ENCODE peak calls at places on chromosomes 12 and 14, in ten cellular contexts. X is gastrocnemius medialis, W is AG09319, D is A549, F is progenitor cell of endocrine pancreas, Y is cardiac muscle cell, B is tibial artery, A is vagina, J is nephron progenitor cell, S is epithelial cell of proximal tubule. U is an unnamed sample.
A peak's percentile ranks its signal among the peaks of the same experiment; 100 is the strongest.

GRCh38 chr14:97116546-97116945 is 319.4 kb downstream of the VRK1 start:
- DNase-seq in X (no peak), W (no peak), D (no peak), F (no peak), Y (no peak), B (no peak), A (no peak), J (no peak), S (no peak), U (no peak)

GRCh38 chr12:123449103-123449736 is 8.7 kb upstream of the SNRNP35 start:
- DNase-seq in X (no peak), W (no peak), D (no peak), F (no peak), Y (no peak), B (no peak), A (no peak), J (no peak), S (no peak), U (no peak)

GRCh38 chr12:112340235-112340634 is 42.0 kb downstream of the HECTD4 start:
- DNase-seq in X (no peak), W (no peak), D (no peak), F (no peak), Y (no peak), B (no peak), A (no peak), J (no peak), S (no peak), U (no peak)

GRCh38 chr12:4161718-4162117 is 111.8 kb upstream of the CCND2 start:
- DNase-seq in X (no peak), W (no peak), D (no peak), F (no peak), Y (no peak), B (no peak), A (no peak), J (no peak), S (no peak), U (no peak)

GRCh38 chr12:16606201-16606849 is 363 bp upstream of the LMO3 start:
- DNase-seq in X (no peak), W (no peak), D (no peak), F (peak; percentile 56), Y (peak; percentile 72), B (peak; percentile 68), A (no peak), J (peak; percentile 55), S (no peak), U (peak; percentile 40)

GRCh38 chr12:108694812-108695278 is 36.5 kb downstream of the CORO1C start:
- DNase-seq in X (peak; percentile 83), W (no peak), D (no peak), F (no peak), Y (no peak), B (no peak), A (no peak), J (no peak), S (no peak), U (no peak)

GRCh38 chr12:52645982-52646381 is 6.0 kb downstream of the KRT2 start:
- DNase-seq in X (no peak), W (no peak), D (no peak), F (no peak), Y (no peak), B (no peak), A (peak; percentile 72), J (no peak), S (no peak), U (no peak)

GRCh38 chr12:57899010-57899662 is 42.2 kb upstream of the ATP23 start:
- DNase-seq in X (peak; percentile 84), W (no peak), D (no peak), F (no peak), Y (no peak), B (peak; percentile 82), A (no peak), J (no peak), S (no peak), U (peak; percentile 82)

DNA sequence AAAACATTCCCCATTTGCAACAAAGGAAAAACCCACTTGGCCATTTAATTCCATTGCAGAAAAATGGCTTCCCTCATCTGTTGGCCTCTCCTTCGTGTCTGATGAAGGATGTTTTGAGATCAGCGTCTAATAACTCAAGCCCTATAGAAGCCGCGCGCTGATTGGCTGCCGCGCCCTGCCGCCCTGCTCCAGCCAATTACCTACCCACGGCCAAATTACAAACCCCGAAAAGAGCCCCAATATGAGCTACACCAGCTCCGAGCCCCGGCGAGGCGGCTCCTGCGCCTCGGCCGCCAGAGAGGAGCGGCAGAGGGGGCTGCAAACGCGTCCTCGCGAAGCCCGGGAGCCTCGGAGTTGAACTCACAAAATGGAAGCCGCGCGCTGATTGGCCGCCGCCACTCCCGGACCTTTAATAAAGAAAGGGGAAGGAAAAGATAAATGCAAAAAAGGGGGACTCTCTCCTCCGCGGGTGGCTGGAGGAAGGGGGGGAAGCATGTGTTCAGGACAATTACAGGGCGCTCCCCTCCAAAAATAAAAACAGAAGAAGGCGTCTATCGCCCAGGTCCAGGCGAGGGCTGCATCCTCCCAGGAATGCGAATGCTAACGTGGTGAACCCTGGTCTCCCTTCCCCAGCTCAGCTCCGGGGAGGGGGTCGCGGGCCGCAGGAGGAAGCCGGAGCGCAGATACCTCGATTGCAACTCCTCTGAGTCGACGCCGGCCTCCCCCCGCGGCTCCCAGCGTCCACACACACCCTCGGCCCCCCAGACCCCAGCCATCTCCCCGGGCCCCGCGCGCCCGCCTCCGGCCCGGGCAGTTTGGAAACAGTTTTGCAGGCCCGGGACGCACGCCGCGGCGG is 738 bp upstream of the SETD1B start:
- DNase-seq in X (peak; percentile 89), W (peak; percentile 93), D (peak; percentile 96), F (peak; percentile 78), Y (peak; percentile 95), B (peak; percentile 94), A (peak; percentile 98), J (peak; percentile 85), S (no peak), U (peak; percentile 91)
- TF ChIP-seq CTCF in X (no peak), W (no peak), D (no peak), F (no peak), Y (no peak), B (no peak), A (no peak), J (no peak), S (no peak), U (no peak)

GRCh38 chr12:90954921-90955320 is at the start of gene CCER1:
- DNase-seq in X (no peak), W (no peak), D (no peak), F (no peak), Y (no peak), B (no peak), A (no peak), J (no peak), S (no peak), U (no peak)

GRCh38 chr12:90951418-90952110 is 3.4 kb downstream of the CCER1 start:
- DNase-seq in X (no peak), W (no peak), D (no peak), F (no peak), Y (no peak), B (no peak), A (no peak), J (no peak), S (no peak), U (no peak)

GRCh38 chr12:90958995-90959394 is 4.0 kb upstream of the CCER1 start:
- DNase-seq in X (no peak), W (no peak), D (peak; percentile 17), F (no peak), Y (no peak), B (no peak), A (no peak), J (no peak), S (no peak), U (no peak)

GRCh38 chr12:90954428-90954827 is 548 bp downstream of the CCER1 start:
- DNase-seq in X (no peak), W (no peak), D (no peak), F (no peak), Y (no peak), B (no peak), A (no peak), J (no peak), S (no peak), U (no peak)

GRCh38 chr12:90953956-90954421 is 987 bp downstream of the CCER1 start:
- DNase-seq in X (no peak), W (no peak), D (peak; percentile 85), F (no peak), Y (no peak), B (no peak), A (no peak), J (peak; percentile 18), S (no peak), U (no peak)
- TF ChIP-seq CTCF in X (no peak), W (no peak), D (peak; percentile 29), F (peak; percentile 50), Y (peak; percentile 41), B (no peak), A (no peak), J (peak; percentile 16), S (peak; percentile 45), U (peak; percentile 17)

DNA sequence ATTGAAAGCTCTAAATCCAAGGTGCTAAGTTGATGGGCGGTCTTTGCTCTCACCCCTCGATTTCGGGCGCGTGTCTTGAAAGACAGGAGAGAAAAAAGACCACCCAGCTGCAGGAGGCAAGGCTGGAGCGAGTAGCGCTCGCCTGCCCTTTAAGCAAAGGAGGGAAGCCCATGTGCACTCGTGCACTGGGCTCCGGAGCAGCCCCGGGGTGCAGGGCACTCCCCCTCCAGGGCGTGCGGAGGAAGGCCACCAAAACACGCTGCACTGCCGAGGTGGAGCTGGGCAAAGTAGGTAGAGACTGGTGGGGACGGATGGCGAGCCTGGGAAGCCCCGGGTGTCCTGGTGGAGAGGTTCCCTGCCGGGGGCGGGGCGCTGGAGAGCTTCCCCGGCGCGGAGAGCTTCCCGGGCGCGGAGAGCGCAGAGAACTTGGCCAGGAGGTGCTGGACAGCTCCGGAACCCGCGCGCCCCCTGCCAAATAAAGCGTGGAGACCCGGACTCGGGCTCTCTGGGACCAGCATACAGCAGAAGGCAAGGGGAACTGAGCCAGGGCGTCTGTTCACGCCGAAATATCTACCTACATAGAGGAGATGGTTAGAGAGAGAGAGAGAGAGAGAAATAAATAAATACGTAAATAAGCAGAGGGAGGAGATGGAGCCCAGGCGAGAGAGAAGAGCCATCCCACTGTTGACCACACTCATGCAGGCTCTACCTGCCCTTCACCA is 600 bp upstream of the NELL2 start:
- DNase-seq in X (no peak), W (no peak), D (peak; percentile 33), F (peak; percentile 54), Y (peak; percentile 86), B (peak; percentile 59), A (no peak), J (peak; percentile 87), S (no peak), U (peak; percentile 34)
- TF ChIP-seq CTCF in X (no peak), W (no peak), D (no peak), F (peak; percentile 25), Y (no peak), B (no peak), A (no peak), J (no peak), S (no peak), U (no peak)

DNA sequence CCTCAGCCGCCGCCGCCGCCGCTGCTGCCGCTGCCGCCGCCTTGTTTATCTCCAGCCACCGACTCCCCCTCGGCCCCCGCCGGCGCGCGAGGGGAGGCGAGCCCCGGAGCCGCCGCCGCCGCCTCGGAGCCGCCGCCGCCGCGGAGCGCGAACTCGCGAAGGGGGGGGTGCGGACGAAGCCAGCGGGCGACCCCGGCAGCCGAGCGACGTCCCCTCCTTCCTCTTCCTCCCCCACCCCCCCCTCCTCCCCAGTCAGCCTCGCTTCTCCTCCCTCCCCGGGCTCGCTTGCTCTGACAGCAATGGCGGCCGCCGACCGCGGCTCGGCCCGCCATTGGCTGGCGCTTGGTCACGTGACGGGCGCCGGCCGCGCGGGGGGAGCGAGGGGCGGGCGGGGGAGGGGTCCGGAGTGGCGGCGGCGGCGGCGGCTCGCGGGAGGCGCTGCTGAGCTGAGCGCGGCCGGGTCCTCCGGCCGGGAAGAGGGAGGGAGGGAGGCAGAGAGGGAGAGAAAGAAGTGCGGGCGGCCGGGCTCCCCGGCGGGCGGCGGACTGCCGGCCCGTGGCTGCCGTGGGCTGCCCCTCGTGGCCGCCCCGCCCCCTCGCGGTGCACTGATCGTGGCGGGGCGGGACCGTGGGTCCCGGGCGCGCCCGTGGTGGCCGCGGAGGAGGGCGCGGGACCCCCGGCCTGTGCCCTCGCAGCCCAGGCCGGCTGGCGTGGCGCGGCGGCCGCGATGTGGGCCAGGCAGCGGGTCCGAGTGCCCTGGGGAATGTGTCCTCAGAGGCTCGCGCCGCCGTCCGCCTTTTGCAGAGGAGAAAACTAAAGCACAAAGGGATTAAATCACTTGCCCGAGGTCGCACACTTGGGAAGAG is at the start of gene MED13L:
- DNase-seq in X (peak; percentile 88), W (peak; percentile 68), D (peak; percentile 91), F (peak; percentile 89), Y (peak; percentile 92), B (peak; percentile 95), A (no peak), J (peak; percentile 91), S (no peak), U (peak; percentile 97)
- TF ChIP-seq CTCF in X (peak; percentile 52), W (peak; percentile 28), D (peak; percentile 64), F (peak; percentile 56), Y (no peak), B (peak; percentile 25), A (no peak), J (no peak), S (no peak), U (peak; percentile 62)